ENCODE peak calls at places on chromosomes 16 and 17, in eight cellular contexts. P is ovary, O is heart right ventricle, K is psoas muscle, I is suprapubic skin, U is breast epithelium, H is tibial artery, T is fibroblast of lung. Z is an unnamed sample. For H3K36me3 and H3K4me1, the result is how much of the 10 kb centered on the place peaks cover.

GRCh38 chr16:57999971-58000705 is at the start of gene ZNF319:
- DNase-seq in P (no peak), O (peak), I (no peak), U (no peak), K (no peak), H (no peak), T (peak), Z (no peak)

GRCh38 chr17:67052720-67053437 is 8.5 kb downstream of the CACNG1 start:
- DNase-seq in O (no peak), I (no peak), P (no peak), U (peak), K (no peak), H (no peak), T (no peak), Z (no peak)

GRCh38 chr17:82200135-82200534 is 12.5 kb downstream of the CCDC57 start:
- DNase-seq in I (no peak), T (no peak), K (no peak), O (no peak), U (no peak), P (no peak), H (no peak), Z (no peak)

GRCh38 chr17:17937450-17937849 is 34.8 kb downstream of the TOM1L2 start:
- DNase-seq in I (no peak), K (no peak), T (peak), P (no peak), O (no peak), U (no peak), H (no peak), Z (no peak)

GRCh38 chr17:45430738-45431530 is 1.7 kb downstream of the ARHGAP27 start:
- DNase-seq in K (no peak), U (peak), T (no peak), H (no peak), O (no peak), I (peak), P (no peak), Z (no peak)

GRCh38 chr17:83061586-83061985 is 17.8 kb upstream of the METRNL start:
- DNase-seq in U (no peak), H (no peak), K (no peak), O (no peak), I (peak), T (no peak), P (no peak), Z (no peak)

GRCh38 chr16:79805621-79806020 is 205.1 kb upstream of the MAF start:
- DNase-seq in I (no peak), H (no peak), O (no peak), P (no peak), K (no peak), U (no peak), T (peak), Z (no peak)

GRCh38 chr16:58494981-58495860 is 4.7 kb upstream of the NDRG4 start:
- DNase-seq in I (peak), K (peak), O (peak), U (peak), H (peak), P (peak), T (peak), Z (peak)

GRCh38 chr16:74623214-74623842 is 16.4 kb upstream of the GLG1 start:
- DNase-seq in O (no peak), H (peak), U (no peak), I (no peak), K (no peak), P (no peak), T (peak), Z (no peak)

GRCh38 chr16:85312174-85312573 is 199.9 kb upstream of the CIBAR2 start:
- DNase-seq in I (no peak), T (no peak), O (no peak), H (no peak), K (no peak), P (no peak), U (no peak), Z (no peak)

GRCh38 chr16:20918486-20919239 is 18.1 kb downstream of the LYRM1 start:
- DNase-seq in I (peak), O (peak), K (peak), T (peak), P (no peak), U (no peak), H (no peak), Z (no peak)

GRCh38 chr17:37019745-37020129 is 71.0 kb downstream of the AATF start:
- DNase-seq in U (no peak), O (no peak), H (no peak), K (no peak), T (no peak), I (no peak), P (no peak), Z (no peak)

GRCh38 chr16:31135535-31136286 is at the start of gene PRSS8:
- DNase-seq in K (no peak), I (no peak), T (no peak), P (no peak), U (peak), O (no peak), H (peak), Z (no peak)

GRCh38 chr17:63692195-63692816 is 7.6 kb downstream of the LIMD2 start:
- DNase-seq in I (no peak), O (no peak), T (no peak), U (no peak), P (no peak), K (no peak), H (no peak), Z (no peak)
- TF ChIP-seq CTCF in I (no peak), O (no peak), T (no peak), U (no peak), P (no peak), K (no peak), H (no peak), Z (no peak)

DNA sequence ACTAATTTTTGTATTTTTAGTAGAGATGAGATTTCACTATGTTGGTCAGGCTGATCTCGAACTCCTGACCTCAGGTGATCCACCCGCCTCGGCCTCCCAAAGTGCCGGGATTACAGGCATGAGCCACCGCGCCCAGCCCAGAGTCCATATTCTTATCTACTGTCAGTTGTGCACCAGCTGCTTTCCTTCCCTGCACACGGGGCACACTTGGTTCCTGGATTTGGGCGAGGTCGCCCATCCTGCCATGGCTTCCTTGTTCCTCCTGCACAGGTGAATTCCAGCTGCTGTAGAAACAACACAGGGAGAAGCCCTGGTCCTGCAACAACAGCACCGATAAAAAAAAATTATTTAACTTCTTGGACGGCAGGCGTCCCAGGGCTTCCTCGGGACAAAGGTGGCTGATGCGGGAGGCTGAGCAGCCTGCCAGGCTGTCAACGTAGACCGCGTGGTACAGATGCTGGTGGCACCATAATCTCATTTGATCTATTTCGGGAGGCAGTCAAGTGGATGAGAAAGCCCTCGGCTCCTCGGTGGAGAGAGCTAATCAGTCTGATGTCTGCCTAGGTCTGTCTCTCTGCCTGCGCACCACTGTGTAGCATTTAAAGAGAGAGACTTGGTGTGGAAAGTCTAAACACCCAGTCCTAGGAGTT is 19.1 kb downstream of the RGS9 start:
- DNase-seq in K (no peak), U (no peak), T (no peak), O (no peak), P (no peak), H (no peak), I (no peak), Z (no peak)
- H3K36me3 ChIP-seq in K (under half), U (under half), T (under half), O (under half), P (under half), H (under half), I (under half), Z (under half)

DNA sequence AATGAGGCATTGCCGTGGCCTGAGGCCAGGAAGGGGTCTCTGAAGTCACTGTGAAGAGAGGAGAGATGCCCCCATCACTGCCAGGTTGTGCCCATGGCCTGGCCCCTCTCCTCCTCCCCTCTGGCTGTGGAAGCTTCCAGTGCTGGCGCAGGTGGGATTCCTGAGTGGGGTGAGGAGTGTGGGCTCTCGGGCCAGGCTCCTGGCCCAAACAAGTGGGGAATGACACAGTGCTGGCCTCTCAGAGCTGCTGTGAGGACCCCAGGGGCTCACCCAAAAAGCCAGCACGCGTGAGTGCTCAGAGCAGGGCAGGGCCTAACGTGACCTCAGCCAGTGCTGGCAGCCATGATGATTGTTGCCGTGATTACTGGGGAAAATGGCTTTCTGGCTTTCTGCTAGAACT is 53.5 kb upstream of the MTSS2 start:
- DNase-seq in U (no peak), I (no peak), P (no peak), O (no peak), H (no peak), K (no peak), T (no peak), Z (no peak)
- H3K4me1 ChIP-seq in U (under half), I (half or more), P (under half), O (under half), H (half or more), K (half or more), T (half or more), Z (half or more)

DNA sequence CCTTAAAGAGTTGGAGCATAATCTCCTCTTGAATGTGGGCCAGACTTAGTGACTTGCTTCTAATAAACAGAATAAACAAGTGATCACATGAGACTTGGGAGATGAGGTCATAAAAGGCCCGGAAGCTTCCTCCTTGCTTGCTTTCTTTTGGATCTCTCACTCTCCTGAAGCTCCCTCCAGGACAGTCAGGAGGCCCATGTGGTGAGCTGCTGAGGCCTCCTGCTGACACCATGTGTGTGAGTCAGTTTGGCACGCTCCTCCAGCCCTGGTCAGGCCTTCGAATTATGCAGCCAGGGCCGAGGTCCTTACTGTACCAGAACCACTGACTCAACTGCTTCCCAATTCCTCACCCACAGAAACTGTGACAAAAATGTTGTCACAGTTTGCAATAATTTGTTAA is 53.2 kb downstream of the NDEL1 start:
- DNase-seq in H (peak), K (peak), T (peak), O (no peak), P (no peak), U (no peak), I (no peak), Z (peak)
- TF ChIP-seq CTCF in H (no peak), K (no peak), T (peak), O (no peak), P (no peak), U (no peak), I (no peak), Z (no peak)

DNA sequence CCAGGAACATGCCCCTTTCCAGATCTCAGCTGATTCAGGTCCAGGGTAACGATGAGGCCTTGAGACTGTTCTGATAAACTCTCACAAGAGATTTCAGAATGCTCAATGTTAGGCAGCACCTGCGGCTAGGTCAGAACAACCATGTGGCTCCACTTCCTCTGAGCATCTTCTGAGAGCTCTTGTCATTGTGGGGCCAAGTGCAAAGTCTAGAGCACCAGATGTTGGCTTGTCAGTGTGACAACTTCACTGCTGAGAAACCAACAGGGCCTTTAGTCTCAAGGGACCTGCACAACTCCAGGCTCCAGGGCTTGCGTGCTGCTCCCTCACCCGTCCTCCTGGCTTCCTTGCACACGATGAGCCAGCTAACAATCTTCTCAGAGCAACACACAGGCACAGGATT is 29.0 kb downstream of the FCSK start:
- DNase-seq in P (no peak), K (no peak), U (no peak), I (no peak), H (no peak), O (no peak), T (no peak), Z (no peak)
- H3K36me3 ChIP-seq in P (under half), K (under half), U (under half), I (half or more), H (half or more), O (under half), T (under half), Z (under half)

GRCh38 chr16:3792472-3793012 is 75.2 kb upstream of the TRAP1 start:
- DNase-seq in U (no peak), P (no peak), T (no peak), I (no peak), O (no peak), K (no peak), H (no peak), Z (no peak)
- H3K4me1 ChIP-seq in U (under half), P (under half), T (under half), I (under half), O (half or more), K (under half), H (under half), Z (under half)

GRCh38 chr16:19886061-19886792 is 1.6 kb upstream of the GPRC5B start:
- DNase-seq in U (peak), K (peak), H (peak), O (peak), T (peak), P (peak), I (peak), Z (peak)

GRCh38 chr16:19885456-19886060 is 910 bp upstream of the GPRC5B start:
- DNase-seq in O (no peak), T (no peak), U (no peak), K (peak), H (no peak), I (peak), P (peak), Z (no peak)

GRCh38 chr16:19883296-19883951 is 1.2 kb downstream of the GPRC5B start:
- DNase-seq in H (no peak), P (peak), T (peak), K (peak), I (peak), U (no peak), O (peak), Z (no peak)

GRCh38 chr16:19884021-19884485 is 595 bp downstream of the GPRC5B start:
- DNase-seq in U (no peak), O (peak), K (peak), H (no peak), I (peak), P (peak), T (no peak), Z (no peak)

GRCh38 chr16:19884611-19885455 is at the start of gene GPRC5B:
- DNase-seq in O (peak), H (no peak), T (peak), P (peak), I (peak), K (peak), U (no peak), Z (no peak)
- TF ChIP-seq CTCF in O (peak), H (no peak), T (no peak), P (no peak), I (no peak), K (peak), U (no peak), Z (no peak)